ENCODE peak calls at places on chromosomes 3 and 15, in six cellular contexts. One of them, this sample, is unnamed.

GRCh38 chr3:42490243-42490642 is 12.2 kb upstream of the VIPR1 start:
- DNase-seq in dorsolateral prefrontal cortex: peak
- DNase-seq in esophagus muscularis mucosa: peak
- DNase-seq in lower lobe of right lung: peak
- DNase-seq in psoas muscle: no peak
- DNase-seq in thyroid gland: peak
- DNase-seq in this sample: no peak

GRCh38 chr3:138367912-138368311 is 19.5 kb downstream of the MRAS start:
- DNase-seq in psoas muscle: peak
- DNase-seq in dorsolateral prefrontal cortex: peak
- DNase-seq in esophagus muscularis mucosa: no peak
- DNase-seq in thyroid gland: no peak
- DNase-seq in lower lobe of right lung: peak
- DNase-seq in this sample: peak

GRCh38 chr3:171904829-171905228 is 61.7 kb downstream of the TMEM212 start:
- DNase-seq in thyroid gland: no peak
- DNase-seq in dorsolateral prefrontal cortex: no peak
- DNase-seq in esophagus muscularis mucosa: no peak
- DNase-seq in lower lobe of right lung: no peak
- DNase-seq in psoas muscle: no peak
- DNase-seq in this sample: no peak

GRCh38 chr3:114418724-114419543 is 125.1 kb downstream of the TIGIT start:
- DNase-seq in esophagus muscularis mucosa: no peak
- DNase-seq in thyroid gland: no peak
- DNase-seq in lower lobe of right lung: no peak
- DNase-seq in dorsolateral prefrontal cortex: no peak
- DNase-seq in psoas muscle: no peak
- DNase-seq in this sample: no peak

GRCh38 chr3:22835041-22835440 is 368.1 kb upstream of the UBE2E2 start:
- DNase-seq in thyroid gland: no peak
- DNase-seq in lower lobe of right lung: no peak
- DNase-seq in esophagus muscularis mucosa: no peak
- DNase-seq in dorsolateral prefrontal cortex: no peak
- DNase-seq in psoas muscle: no peak
- DNase-seq in this sample: no peak

GRCh38 chr15:34876640-34877039 is 81.3 kb upstream of the ACTC1 start:
- DNase-seq in lower lobe of right lung: no peak
- DNase-seq in dorsolateral prefrontal cortex: no peak
- DNase-seq in psoas muscle: no peak
- DNase-seq in esophagus muscularis mucosa: no peak
- DNase-seq in thyroid gland: no peak
- DNase-seq in this sample: no peak

GRCh38 chr15:39680868-39681267 is 100.0 kb downstream of the THBS1 start:
- DNase-seq in thyroid gland: no peak
- DNase-seq in esophagus muscularis mucosa: no peak
- DNase-seq in psoas muscle: no peak
- DNase-seq in dorsolateral prefrontal cortex: no peak
- DNase-seq in lower lobe of right lung: no peak
- DNase-seq in this sample: no peak

GRCh38 chr3:21326704-21327103 is 424.3 kb downstream of the ZNF385D start:
- DNase-seq in lower lobe of right lung: no peak
- DNase-seq in thyroid gland: no peak
- DNase-seq in dorsolateral prefrontal cortex: no peak
- DNase-seq in esophagus muscularis mucosa: no peak
- DNase-seq in psoas muscle: no peak
- DNase-seq in this sample: no peak

GRCh38 chr3:15585111-15585844 is 16.1 kb downstream of the HACL1 start:
- DNase-seq in dorsolateral prefrontal cortex: no peak
- DNase-seq in esophagus muscularis mucosa: no peak
- DNase-seq in thyroid gland: no peak
- DNase-seq in psoas muscle: no peak
- DNase-seq in lower lobe of right lung: no peak
- DNase-seq in this sample: no peak

GRCh38 chr15:90203922-90204321 is 2.8 kb downstream of the SEMA4B start:
- DNase-seq in dorsolateral prefrontal cortex: no peak
- DNase-seq in lower lobe of right lung: no peak
- DNase-seq in esophagus muscularis mucosa: no peak
- DNase-seq in psoas muscle: no peak
- DNase-seq in thyroid gland: peak
- DNase-seq in this sample: no peak

GRCh38 chr3:112074616-112075497 is 11.3 kb upstream of the C3orf52 start:
- DNase-seq in psoas muscle: no peak
- DNase-seq in dorsolateral prefrontal cortex: no peak
- DNase-seq in lower lobe of right lung: peak
- DNase-seq in thyroid gland: peak
- DNase-seq in esophagus muscularis mucosa: no peak
- DNase-seq in this sample: peak

GRCh38 chr3:30702038-30702437 is 95.6 kb downstream of the TGFBR2 start:
- DNase-seq in thyroid gland: no peak
- DNase-seq in esophagus muscularis mucosa: no peak
- DNase-seq in lower lobe of right lung: no peak
- DNase-seq in dorsolateral prefrontal cortex: no peak
- DNase-seq in psoas muscle: no peak
- DNase-seq in this sample: no peak

GRCh38 chr15:101288905-101289513 is 6.0 kb downstream of the SNRPA1 start:
- DNase-seq in thyroid gland: no peak
- DNase-seq in esophagus muscularis mucosa: no peak
- DNase-seq in dorsolateral prefrontal cortex: no peak
- DNase-seq in psoas muscle: no peak
- DNase-seq in lower lobe of right lung: no peak
- DNase-seq in this sample: no peak

GRCh38 chr3:106631378-106632083 is 745.7 kb upstream of the CCDC54 start:
- DNase-seq in thyroid gland: no peak
- DNase-seq in psoas muscle: no peak
- DNase-seq in lower lobe of right lung: no peak
- DNase-seq in dorsolateral prefrontal cortex: no peak
- DNase-seq in esophagus muscularis mucosa: no peak
- DNase-seq in this sample: peak

GRCh38 chr3:33057320-33058298 is 39.3 kb downstream of the GLB1 start:
- DNase-seq in thyroid gland: no peak
- DNase-seq in psoas muscle: no peak
- DNase-seq in esophagus muscularis mucosa: no peak
- DNase-seq in dorsolateral prefrontal cortex: no peak
- DNase-seq in lower lobe of right lung: no peak
- DNase-seq in this sample: no peak

GRCh38 chr3:133855772-133856171 is 39.9 kb downstream of the RAB6B start:
- DNase-seq in dorsolateral prefrontal cortex: no peak
- DNase-seq in thyroid gland: no peak
- DNase-seq in psoas muscle: no peak
- DNase-seq in lower lobe of right lung: no peak
- DNase-seq in esophagus muscularis mucosa: no peak
- DNase-seq in this sample: no peak

GRCh38 chr3:111810909-111811308 is 48.2 kb upstream of the PHLDB2 start:
- DNase-seq in psoas muscle: no peak
- DNase-seq in lower lobe of right lung: no peak
- DNase-seq in thyroid gland: no peak
- DNase-seq in esophagus muscularis mucosa: no peak
- DNase-seq in dorsolateral prefrontal cortex: no peak
- DNase-seq in this sample: no peak

GRCh38 chr3:97131476-97131875 is 317.1 kb downstream of the EPHA6 start:
- DNase-seq in psoas muscle: no peak
- DNase-seq in thyroid gland: no peak
- DNase-seq in dorsolateral prefrontal cortex: no peak
- DNase-seq in lower lobe of right lung: no peak
- DNase-seq in esophagus muscularis mucosa: no peak
- DNase-seq in this sample: no peak

GRCh38 chr15:75661041-75661778 is 13.5 kb downstream of the SNX33 start:
- DNase-seq in psoas muscle: peak
- DNase-seq in thyroid gland: peak
- DNase-seq in dorsolateral prefrontal cortex: no peak
- DNase-seq in lower lobe of right lung: peak
- DNase-seq in esophagus muscularis mucosa: peak
- DNase-seq in this sample: peak

GRCh38 chr3:10205461-10206165 is 40.9 kb downstream of the IRAK2 start:
- DNase-seq in esophagus muscularis mucosa: no peak
- DNase-seq in psoas muscle: peak
- DNase-seq in dorsolateral prefrontal cortex: no peak
- DNase-seq in lower lobe of right lung: no peak
- DNase-seq in thyroid gland: no peak
- DNase-seq in this sample: no peak

GRCh38 chr3:167684389-167684993 is 30.7 kb upstream of the WDR49 start:
- DNase-seq in thyroid gland: peak
- DNase-seq in dorsolateral prefrontal cortex: no peak
- DNase-seq in lower lobe of right lung: no peak
- DNase-seq in psoas muscle: no peak
- DNase-seq in esophagus muscularis mucosa: no peak
- DNase-seq in this sample: no peak

GRCh38 chr3:123124936-123125335 is 58.1 kb downstream of the PDIA5 start:
- DNase-seq in psoas muscle: no peak
- DNase-seq in dorsolateral prefrontal cortex: peak
- DNase-seq in lower lobe of right lung: no peak
- DNase-seq in esophagus muscularis mucosa: no peak
- DNase-seq in thyroid gland: no peak
- DNase-seq in this sample: no peak

GRCh38 chr15:83747718-83748110 is 93.8 kb downstream of the ADAMTSL3 start:
- DNase-seq in dorsolateral prefrontal cortex: no peak
- DNase-seq in psoas muscle: no peak
- DNase-seq in esophagus muscularis mucosa: no peak
- DNase-seq in thyroid gland: no peak
- DNase-seq in lower lobe of right lung: no peak
- DNase-seq in this sample: no peak

GRCh38 chr3:52570076-52570475 is 33.7 kb downstream of the UQCC5 start:
- DNase-seq in psoas muscle: no peak
- DNase-seq in esophagus muscularis mucosa: no peak
- DNase-seq in dorsolateral prefrontal cortex: no peak
- DNase-seq in thyroid gland: no peak
- DNase-seq in lower lobe of right lung: no peak
- DNase-seq in this sample: no peak

GRCh38 chr3:107676469-107677309 is 153.9 kb downstream of the BBX start:
- DNase-seq in esophagus muscularis mucosa: no peak
- DNase-seq in thyroid gland: no peak
- DNase-seq in dorsolateral prefrontal cortex: no peak
- DNase-seq in psoas muscle: no peak
- DNase-seq in lower lobe of right lung: no peak
- DNase-seq in this sample: no peak

GRCh38 chr15:68578960-68579935 is at the start of gene CORO2B:
- DNase-seq in esophagus muscularis mucosa: no peak
- DNase-seq in thyroid gland: peak
- DNase-seq in lower lobe of right lung: no peak
- DNase-seq in psoas muscle: peak
- DNase-seq in dorsolateral prefrontal cortex: peak
- DNase-seq in this sample: peak

GRCh38 chr3:13167829-13168228 is 94.6 kb upstream of the IQSEC1 start:
- DNase-seq in lower lobe of right lung: no peak
- DNase-seq in dorsolateral prefrontal cortex: no peak
- DNase-seq in psoas muscle: no peak
- DNase-seq in esophagus muscularis mucosa: no peak
- DNase-seq in thyroid gland: no peak
- DNase-seq in this sample: no peak

GRCh38 chr3:129346690-129347440 is 68.2 kb downstream of the HMCES start:
- DNase-seq in lower lobe of right lung: peak
- DNase-seq in dorsolateral prefrontal cortex: no peak
- DNase-seq in psoas muscle: no peak
- DNase-seq in thyroid gland: no peak
- DNase-seq in esophagus muscularis mucosa: no peak
- DNase-seq in this sample: no peak

GRCh38 chr3:132290833-132291232 is 26.4 kb upstream of the ACP3 start:
- DNase-seq in dorsolateral prefrontal cortex: no peak
- DNase-seq in thyroid gland: no peak
- DNase-seq in esophagus muscularis mucosa: peak
- DNase-seq in lower lobe of right lung: no peak
- DNase-seq in psoas muscle: no peak
- DNase-seq in this sample: peak

GRCh38 chr3:156207802-156208685 is 87.7 kb downstream of the KCNAB1 start:
- DNase-seq in lower lobe of right lung: no peak
- DNase-seq in esophagus muscularis mucosa: no peak
- DNase-seq in dorsolateral prefrontal cortex: no peak
- DNase-seq in psoas muscle: no peak
- DNase-seq in thyroid gland: no peak
- DNase-seq in this sample: no peak

GRCh38 chr15:41517895-41518449 is 4.3 kb upstream of the LTK start:
- DNase-seq in dorsolateral prefrontal cortex: no peak
- DNase-seq in thyroid gland: no peak
- DNase-seq in psoas muscle: no peak
- DNase-seq in esophagus muscularis mucosa: no peak
- DNase-seq in lower lobe of right lung: no peak
- DNase-seq in this sample: no peak
- H3K27ac ChIP-seq in dorsolateral prefrontal cortex: no peak
- H3K27ac ChIP-seq in thyroid gland: no peak
- H3K27ac ChIP-seq in psoas muscle: no peak
- H3K27ac ChIP-seq in esophagus muscularis mucosa: no peak
- H3K27ac ChIP-seq in lower lobe of right lung: no peak
- H3K27ac ChIP-seq in this sample: no peak

GRCh38 chr3:46056686-46057085 is 29.4 kb upstream of the XCR1 start:
- DNase-seq in dorsolateral prefrontal cortex: no peak
- DNase-seq in lower lobe of right lung: no peak
- DNase-seq in thyroid gland: no peak
- DNase-seq in psoas muscle: no peak
- DNase-seq in esophagus muscularis mucosa: no peak
- DNase-seq in this sample: no peak

GRCh38 chr3:46057716-46058115 is 30.4 kb upstream of the XCR1 start:
- DNase-seq in lower lobe of right lung: no peak
- DNase-seq in dorsolateral prefrontal cortex: no peak
- DNase-seq in psoas muscle: no peak
- DNase-seq in thyroid gland: no peak
- DNase-seq in esophagus muscularis mucosa: no peak
- DNase-seq in this sample: no peak

GRCh38 chr3:46049093-46049492 is 21.8 kb upstream of the XCR1 start:
- DNase-seq in thyroid gland: no peak
- DNase-seq in psoas muscle: no peak
- DNase-seq in dorsolateral prefrontal cortex: no peak
- DNase-seq in lower lobe of right lung: no peak
- DNase-seq in esophagus muscularis mucosa: no peak
- DNase-seq in this sample: no peak

DNA sequence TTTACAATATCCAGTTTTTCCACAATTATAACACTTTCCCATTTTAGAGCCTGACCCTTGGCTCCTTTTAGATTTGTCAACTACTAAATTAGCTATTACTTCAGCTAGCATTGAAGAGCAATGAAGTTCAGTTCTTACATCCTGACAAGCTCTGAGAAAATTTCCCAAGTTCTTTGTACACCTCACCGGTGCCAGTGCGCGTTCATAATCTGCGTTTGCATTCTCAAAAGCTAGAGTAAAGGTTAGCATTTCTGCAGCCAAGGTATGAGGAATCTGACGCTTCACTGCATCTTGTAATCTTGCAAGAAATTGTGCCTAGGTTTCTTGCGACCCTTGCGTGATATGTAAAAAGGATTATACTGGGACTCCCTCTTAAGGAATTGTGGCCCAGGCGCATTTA is 25.2 kb upstream of the XCR1 start:
- DNase-seq in dorsolateral prefrontal cortex: no peak
- DNase-seq in lower lobe of right lung: no peak
- DNase-seq in esophagus muscularis mucosa: no peak
- DNase-seq in psoas muscle: no peak
- DNase-seq in thyroid gland: no peak
- DNase-seq in this sample: no peak
- H3K27ac ChIP-seq in dorsolateral prefrontal cortex: no peak
- H3K27ac ChIP-seq in lower lobe of right lung: no peak
- H3K27ac ChIP-seq in esophagus muscularis mucosa: no peak
- H3K27ac ChIP-seq in psoas muscle: no peak
- H3K27ac ChIP-seq in thyroid gland: no peak
- H3K27ac ChIP-seq in this sample: no peak

GRCh38 chr15:77022646-77023575 is 28.0 kb downstream of the PSTPIP1 start:
- DNase-seq in dorsolateral prefrontal cortex: peak
- DNase-seq in psoas muscle: no peak
- DNase-seq in lower lobe of right lung: no peak
- DNase-seq in esophagus muscularis mucosa: no peak
- DNase-seq in thyroid gland: no peak
- DNase-seq in this sample: no peak
- H3K27ac ChIP-seq in dorsolateral prefrontal cortex: no peak
- H3K27ac ChIP-seq in psoas muscle: no peak
- H3K27ac ChIP-seq in lower lobe of right lung: no peak
- H3K27ac ChIP-seq in esophagus muscularis mucosa: no peak
- H3K27ac ChIP-seq in thyroid gland: no peak
- H3K27ac ChIP-seq in this sample: peak

GRCh38 chr15:62742409-62743171 is 300.0 kb upstream of the TPM1 start:
- DNase-seq in dorsolateral prefrontal cortex: peak
- DNase-seq in thyroid gland: peak
- DNase-seq in lower lobe of right lung: no peak
- DNase-seq in esophagus muscularis mucosa: peak
- DNase-seq in psoas muscle: peak
- DNase-seq in this sample: no peak
- H3K27ac ChIP-seq in dorsolateral prefrontal cortex: peak
- H3K27ac ChIP-seq in thyroid gland: peak
- H3K27ac ChIP-seq in lower lobe of right lung: no peak
- H3K27ac ChIP-seq in esophagus muscularis mucosa: peak
- H3K27ac ChIP-seq in psoas muscle: peak
- H3K27ac ChIP-seq in this sample: no peak

This sample was measured in upper lobe of left lung.